ENCODE peak calls at places on chromosomes 11 and 22, in seven cellular contexts. W is thoracic aorta, S is osteoblast, O is testis, E is mammary epithelial cell, J is heart right ventricle, Q is upper lobe of right lung. G is an unnamed sample.

GRCh38 chr11:75189911-75190310 is 39.0 kb downstream of the SLCO2B1 start:
- DNase-seq in W (no peak), S (no peak), O (no peak), E (no peak), J (no peak), Q (peak; percentile 54), G (no peak)

GRCh38 chr11:8650401-8650990 is 32.0 kb downstream of the TRIM66 start:
- DNase-seq in W (no peak), S (no peak), O (no peak), E (no peak), J (no peak), Q (no peak), G (no peak)

GRCh38 chr11:97544401-97544800 is 1154.6 kb downstream of the JRKL start:
- DNase-seq in W (no peak), S (no peak), O (no peak), E (no peak), J (no peak), Q (no peak), G (no peak)

GRCh38 chr11:119790476-119790875 is 61.5 kb upstream of the NECTIN1 start:
- DNase-seq in W (no peak), S (no peak), O (no peak), E (no peak), J (no peak), Q (peak; percentile 48), G (no peak)

GRCh38 chr11:92703431-92703830 is 266.0 kb upstream of the MTNR1B start:
- DNase-seq in W (no peak), S (no peak), O (no peak), E (peak; percentile 49), J (no peak), Q (no peak), G (no peak)

GRCh38 chr11:19353287-19353686 is 112.5 kb upstream of the E2F8 start:
- DNase-seq in W (no peak), S (no peak), O (no peak), E (no peak), J (no peak), Q (no peak), G (no peak)

GRCh38 chr11:125517116-125517804 is 21.2 kb upstream of the FEZ1 start:
- DNase-seq in W (no peak), S (peak; percentile 32), O (peak; percentile 76), E (no peak), J (no peak), Q (no peak), G (no peak)

GRCh38 chr11:33651555-33651954 is 49.1 kb downstream of the C11orf91 start:
- DNase-seq in W (no peak), S (no peak), O (no peak), E (no peak), J (no peak), Q (no peak), G (no peak)

GRCh38 chr11:35919244-35919643 is 24.6 kb upstream of the LDLRAD3 start:
- DNase-seq in W (no peak), S (no peak), O (no peak), E (peak; percentile 77), J (no peak), Q (no peak), G (no peak)

GRCh38 chr11:123458501-123458900 is 28.4 kb downstream of the GRAMD1B start:
- DNase-seq in W (no peak), S (no peak), O (no peak), E (no peak), J (no peak), Q (no peak), G (no peak)

GRCh38 chr22:23085785-23086184 is 15.5 kb downstream of the GNAZ start:
- DNase-seq in W (no peak), S (no peak), O (no peak), E (no peak), J (no peak), Q (no peak), G (no peak)

GRCh38 chr11:124612567-124613245 is 1.5 kb downstream of the PANX3 start:
- DNase-seq in W (no peak), S (peak; percentile 86), O (no peak), E (no peak), J (no peak), Q (no peak), G (no peak)

GRCh38 chr11:24623121-24623520 is 126.3 kb downstream of the LUZP2 start:
- DNase-seq in W (no peak), S (peak; percentile 25), O (no peak), E (no peak), J (no peak), Q (no peak), G (no peak)

GRCh38 chr11:96024666-96025065 is 100.8 kb upstream of the MTMR2 start:
- DNase-seq in W (no peak), S (no peak), O (no peak), E (no peak), J (no peak), Q (no peak), G (no peak)

GRCh38 chr22:47067911-47068654 is 305.6 kb downstream of the TBC1D22A start:
- DNase-seq in W (no peak), S (peak; percentile 77), O (no peak), E (no peak), J (no peak), Q (peak; percentile 54), G (no peak)

GRCh38 chr11:65213322-65214211 is 31.8 kb downstream of the CAPN1 start:
- DNase-seq in W (no peak), S (peak; percentile 55), O (no peak), E (no peak), J (no peak), Q (no peak), G (no peak)

DNA sequence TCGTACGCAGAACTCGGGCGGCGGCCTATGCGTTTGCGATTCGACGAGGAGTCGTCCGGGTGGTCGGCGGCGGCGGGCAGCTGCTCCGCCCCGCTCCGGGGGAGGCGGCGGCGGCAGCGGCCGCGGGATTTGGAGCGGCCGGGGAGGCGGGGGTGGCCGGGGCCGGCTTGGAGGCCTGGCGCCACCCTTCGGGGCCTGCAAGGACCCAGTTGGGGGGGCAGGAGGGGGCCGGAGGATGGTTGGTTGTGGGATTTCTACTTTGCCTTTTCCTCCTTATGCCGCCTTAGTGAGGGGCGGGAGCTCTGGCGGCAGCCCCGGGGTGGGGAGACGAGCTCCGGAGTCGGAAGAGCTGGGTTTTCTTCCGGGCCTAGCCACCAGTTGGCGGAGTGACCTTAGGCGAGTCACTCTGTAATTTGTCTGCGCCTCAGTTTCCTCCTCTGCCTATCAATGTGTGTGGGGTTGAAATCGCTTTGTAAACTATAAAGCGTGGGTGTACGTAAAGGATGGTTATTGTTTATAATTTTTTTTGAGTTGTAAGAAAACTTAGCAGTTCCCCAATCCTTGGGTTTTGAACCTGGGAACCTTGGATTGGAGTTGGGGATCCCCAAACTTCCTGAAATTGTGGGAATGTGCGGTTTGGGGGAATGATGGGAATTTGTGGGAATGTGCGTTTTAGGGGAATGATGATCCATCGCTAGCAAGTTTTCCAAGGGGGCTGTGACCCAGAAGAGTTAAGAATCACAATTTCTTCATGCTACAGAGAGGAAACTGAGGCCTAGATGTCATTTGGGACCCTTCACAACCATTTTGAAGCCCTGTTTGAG is 679 bp downstream of the TUG1 start:
- DNase-seq in W (no peak), S (peak; percentile 94), O (peak; percentile 38), E (peak; percentile 39), J (no peak), Q (no peak), G (no peak)
- TF ChIP-seq CTCF in W (no peak), S (no peak), O (no peak), E (no peak), J (no peak), Q (no peak), G (no peak)

DNA sequence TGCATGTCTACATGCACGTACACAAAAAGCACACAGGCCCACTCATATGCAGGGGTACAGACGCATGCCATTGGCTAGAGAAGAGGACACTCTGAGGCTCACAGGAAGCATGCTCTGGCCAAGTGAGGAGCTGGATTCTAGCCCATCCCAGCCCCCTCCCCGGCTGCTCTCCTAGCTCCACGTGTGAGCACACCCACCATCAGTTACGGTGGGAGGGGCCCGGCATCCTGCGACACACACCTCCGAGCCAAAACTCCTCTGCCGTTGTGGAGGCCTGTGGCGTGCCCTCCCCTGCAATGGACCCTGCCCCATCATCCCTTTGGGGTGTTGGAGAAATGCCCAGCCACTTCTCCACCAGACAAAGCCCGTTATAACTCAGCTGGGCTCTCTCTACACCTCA is 15.1 kb upstream of the IGSF9B start:
- DNase-seq in W (no peak), S (no peak), O (no peak), E (no peak), J (no peak), Q (no peak), G (no peak)
- H3K27me3 ChIP-seq in W (no peaks in the 10 kb centered on the region), S (no peaks in the 10 kb centered on the region), O (no peaks in the 10 kb centered on the region), E (no peaks in the 10 kb centered on the region), J (no peaks in the 10 kb centered on the region), Q (peaks cover 8% of the 10 kb centered on the region), G (no peaks in the 10 kb centered on the region)

DNA sequence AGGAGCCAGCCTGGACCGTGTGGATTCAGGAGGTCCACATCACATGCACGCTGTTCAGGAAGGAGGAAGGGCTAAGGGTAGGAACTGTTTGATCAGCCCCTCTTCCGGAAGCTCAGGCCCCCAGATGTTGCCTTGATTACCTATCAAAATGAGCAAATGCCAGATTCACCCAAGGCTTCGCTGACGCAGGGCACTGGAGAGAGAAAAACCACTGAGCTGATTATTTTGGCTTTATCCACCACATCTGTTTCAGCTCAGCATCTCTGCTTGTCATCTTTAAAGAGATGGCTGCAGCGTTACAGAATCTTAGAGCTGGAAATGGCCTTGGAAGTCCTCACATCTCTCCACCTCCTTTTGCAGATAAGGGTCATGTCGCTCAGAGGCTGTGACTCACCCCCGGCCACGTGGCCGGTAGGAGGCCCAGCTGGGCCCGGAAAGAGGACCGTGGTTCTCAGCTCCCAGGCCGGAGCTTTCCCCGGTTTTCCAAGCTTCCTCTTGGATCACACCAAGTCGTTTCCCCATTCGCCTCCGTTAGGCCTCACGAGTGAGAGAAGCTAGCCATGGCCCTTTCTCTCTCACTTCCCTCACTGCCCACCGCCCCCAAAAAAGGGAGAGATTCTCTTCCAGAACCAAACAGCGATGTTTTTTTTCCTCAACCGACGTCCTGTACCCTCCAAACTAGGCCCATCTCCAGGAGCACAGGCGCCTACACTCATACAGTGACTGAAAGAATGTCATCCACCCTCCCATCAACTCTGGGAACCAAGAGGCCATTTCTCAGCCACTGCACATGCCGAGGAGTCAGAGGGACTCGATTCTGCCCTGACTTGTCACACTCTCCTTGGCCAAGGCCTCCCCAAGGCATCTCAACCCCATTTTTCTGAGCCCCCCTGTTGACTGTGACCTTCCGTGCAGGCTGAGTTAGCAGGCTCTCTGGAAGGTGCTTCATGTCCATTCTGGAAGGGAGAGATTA is 37.6 kb downstream of the LIF start:
- DNase-seq in W (peak; percentile 65), S (peak; percentile 95), O (peak; percentile 81), E (no peak), J (peak; percentile 73), Q (no peak), G (no peak)
- H3K4me1 ChIP-seq in W (peaks cover 7% of the 10 kb centered on the region), S (peaks cover 80% of the 10 kb centered on the region), O (peaks cover 58% of the 10 kb centered on the region), E (peaks cover 84% of the 10 kb centered on the region), J (peaks cover 53% of the 10 kb centered on the region), Q (peaks cover 63% of the 10 kb centered on the region), G (peaks cover 61% of the 10 kb centered on the region)

DNA sequence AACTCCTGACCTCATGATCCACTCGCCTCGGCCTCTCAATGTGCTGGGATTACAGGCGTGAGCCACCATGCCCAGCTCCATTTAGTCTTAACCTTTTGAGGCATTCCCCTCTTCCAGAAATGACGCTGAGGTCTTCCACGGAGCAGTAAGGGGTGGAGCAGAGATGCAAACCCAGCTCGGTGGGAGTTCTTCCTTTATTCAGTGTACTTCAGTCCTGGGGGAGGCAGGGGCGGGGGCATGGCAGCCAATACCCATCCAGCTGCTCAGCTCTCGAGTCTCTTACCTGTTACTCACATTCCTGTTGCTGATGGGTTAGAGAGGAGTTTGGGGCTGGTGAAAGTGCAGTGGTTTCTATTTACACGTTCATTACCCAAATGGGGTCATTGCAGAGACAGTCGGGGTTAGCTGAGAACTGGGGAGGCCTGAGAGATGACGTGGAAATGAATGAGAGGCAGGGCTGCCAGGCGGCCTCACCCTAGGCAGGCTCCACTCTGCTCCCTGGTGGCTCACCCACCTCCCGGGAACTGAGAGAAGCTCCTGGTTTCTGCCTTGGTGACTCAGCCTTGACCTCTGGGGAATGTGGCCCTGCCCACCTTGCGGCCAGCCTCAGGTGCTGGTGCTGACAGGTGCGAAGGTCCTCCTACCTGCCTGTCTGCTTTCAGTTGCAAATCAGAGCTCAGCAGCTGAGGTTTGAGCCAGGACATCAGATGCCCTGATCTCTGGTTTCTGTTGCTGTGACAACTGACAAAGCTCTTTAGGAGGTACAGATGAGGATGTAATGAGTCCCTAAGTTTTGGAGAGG is 13.4 kb upstream of the ST14 start:
- DNase-seq in W (no peak), S (no peak), O (no peak), E (peak; percentile 99), J (peak; percentile 27), Q (peak; percentile 86), G (no peak)
- TF ChIP-seq CTCF in W (no peak), S (peak; percentile 27), O (no peak), E (peak; percentile 42), J (peak; percentile 32), Q (peak; percentile 42), G (no peak)